ENCODE peak calls at places on chromosomes 2 and 18, in four cellular contexts. Q, K, G and N are unnamed samples. For H3K4me1, the result is how much of the 10 kb centered on the place peaks cover.

GRCh38 chr2:141582213-141582612 is 548.6 kb downstream of the LRP1B start:
- ATAC-seq in Q (no peak), G (no peak), K (no peak), N (no peak)

GRCh38 chr2:119475857-119476244 is 44.2 kb downstream of the TMEM37 start:
- ATAC-seq in G (no peak), Q (no peak), K (no peak), N (no peak)

GRCh38 chr2:69184224-69184623 is 171.2 kb downstream of the ANTXR1 start:
- ATAC-seq in G (no peak), Q (no peak), K (no peak), N (no peak)

GRCh38 chr18:48294894-48295585 is 114.1 kb downstream of the ZBTB7C start:
- ATAC-seq in G (no peak), Q (no peak), K (no peak), N (no peak)

GRCh38 chr2:51424418-51424817 is 392.5 kb upstream of the NRXN1 start:
- ATAC-seq in K (no peak), Q (no peak), G (peak), N (no peak)

GRCh38 chr2:15622614-15623480 is 31.2 kb downstream of the DDX1 start:
- ATAC-seq in Q (no peak), G (no peak), K (no peak), N (no peak)

GRCh38 chr18:55251186-55251995 is 292.1 kb upstream of the CCDC68 start:
- ATAC-seq in Q (peak), K (peak), G (no peak), N (no peak)

GRCh38 chr2:41967426-41968181 is 80.2 kb upstream of the PKDCC start:
- ATAC-seq in K (no peak), Q (peak), G (no peak), N (peak)

GRCh38 chr18:22168360-22168921 is 948 bp upstream of the GATA6 start:
- ATAC-seq in K (no peak), G (peak), Q (no peak), N (no peak)

GRCh38 chr2:112198780-112199179 is 56.1 kb downstream of the ZC3H8 start:
- ATAC-seq in K (no peak), Q (no peak), G (no peak), N (no peak)

GRCh38 chr2:231917280-231918088 is 8.7 kb downstream of the NPPC start:
- ATAC-seq in K (no peak), G (no peak), Q (peak), N (no peak)

GRCh38 chr2:205465791-205466190 is 216.5 kb upstream of the NRP2 start:
- ATAC-seq in K (no peak), G (no peak), Q (no peak), N (no peak)

GRCh38 chr2:190535119-190535439 is 557 bp upstream of the NEMP2 start:
- ATAC-seq in G (no peak), Q (no peak), K (no peak), N (no peak)

GRCh38 chr2:212733273-212733672 is 194.7 kb upstream of the ERBB4 start:
- ATAC-seq in K (peak), G (no peak), Q (no peak), N (no peak)

GRCh38 chr2:37873229-37873628 is 51.9 kb upstream of the RMDN2 start:
- ATAC-seq in G (no peak), K (peak), Q (no peak), N (no peak)

GRCh38 chr2:27442282-27442980 is at the start of gene KRTCAP3:
- ATAC-seq in G (peak), Q (peak), K (no peak), N (peak)

GRCh38 chr2:69837533-69837932 is 8.1 kb downstream of the GMCL1 start:
- ATAC-seq in G (no peak), Q (no peak), K (peak), N (no peak)

GRCh38 chr2:177682768-177683472 is 290.3 kb downstream of the AGPS start:
- ATAC-seq in Q (no peak), G (no peak), K (no peak), N (no peak)

GRCh38 chr18:3332376-3332775 is 70.4 kb downstream of the MYL12B start:
- ATAC-seq in G (no peak), Q (no peak), K (no peak), N (no peak)

GRCh38 chr18:45957100-45957499 is 10.0 kb downstream of the EPG5 start:
- ATAC-seq in Q (no peak), G (no peak), K (no peak), N (no peak)

GRCh38 chr2:10312437-10312957 is 9.8 kb downstream of the HPCAL1 start:
- ATAC-seq in K (no peak), G (no peak), Q (no peak), N (no peak)

GRCh38 chr2:165054667-165055066 is 99.3 kb upstream of the SLC38A11 start:
- ATAC-seq in Q (no peak), G (no peak), K (no peak), N (no peak)

GRCh38 chr18:22378672-22379282 is 38.9 kb downstream of the CTAGE1 start:
- ATAC-seq in G (peak), K (peak), Q (peak), N (peak)

GRCh38 chr2:8162602-8163001 is 519.3 kb upstream of the ID2 start:
- ATAC-seq in Q (no peak), G (no peak), K (no peak), N (peak)

GRCh38 chr18:10726198-10727068 is 200.6 kb downstream of the NAPG start:
- ATAC-seq in G (no peak), K (no peak), Q (no peak), N (no peak)

GRCh38 chr18:34938102-34938501 is 103.1 kb upstream of the MAPRE2 start:
- ATAC-seq in K (no peak), G (no peak), Q (no peak), N (no peak)

GRCh38 chr2:123636232-123636631 is 388.9 kb upstream of the CNTNAP5 start:
- ATAC-seq in K (no peak), Q (no peak), G (no peak), N (no peak)

GRCh38 chr2:39723497-39723896 is 55.6 kb downstream of the THUMPD2 start:
- ATAC-seq in K (no peak), Q (no peak), G (no peak), N (no peak)

GRCh38 chr2:114550895-114551793 is 108.7 kb downstream of the DPP10 start:
- ATAC-seq in G (no peak), Q (peak), K (peak), N (no peak)

GRCh38 chr2:96252526-96252925 is 13.3 kb downstream of the TMEM127 start:
- ATAC-seq in K (no peak), G (no peak), Q (no peak), N (no peak)

GRCh38 chr2:212979799-212980198 is 171.6 kb downstream of the IKZF2 start:
- ATAC-seq in K (peak), G (no peak), Q (no peak), N (no peak)

GRCh38 chr2:98269274-98269673 is 77.0 kb upstream of the CNGA3 start:
- ATAC-seq in Q (peak), G (peak), K (peak), N (peak)

GRCh38 chr2:169089182-169089581 is 19.8 kb downstream of the DHRS9 start:
- ATAC-seq in G (no peak), K (no peak), Q (no peak), N (no peak)

GRCh38 chr2:190387422-190387821 is 20.7 kb upstream of the MFSD6 start:
- ATAC-seq in K (no peak), Q (no peak), G (no peak), N (no peak)

GRCh38 chr2:240257940-240258580 is 117.6 kb upstream of the OTOS start:
- ATAC-seq in G (no peak), K (no peak), Q (no peak), N (no peak)

DNA sequence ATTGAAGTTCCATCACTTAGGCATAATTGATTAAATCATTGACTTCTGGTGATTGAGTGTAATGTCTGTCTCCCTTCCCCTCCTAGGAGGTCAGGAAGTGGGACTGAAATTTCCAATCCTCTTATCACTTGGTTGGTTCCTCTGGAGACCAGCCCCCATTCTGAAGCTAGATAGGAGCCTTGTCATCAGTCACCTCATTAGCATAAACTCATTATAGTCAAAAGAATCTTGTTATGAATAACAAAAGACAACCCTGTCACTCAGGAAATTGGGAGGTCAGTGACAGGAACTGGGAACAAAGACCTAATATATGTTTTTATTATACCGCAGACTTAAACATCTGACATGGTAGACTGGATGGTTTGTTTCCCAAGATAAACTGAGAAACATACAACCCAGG is 60.7 kb upstream of the GAREM2 start:
- ATAC-seq in G (no peak), Q (no peak), K (no peak), N (no peak)
- TF ChIP-seq POLR2AphosphoS5 in G (no peak), Q (no peak), K (no peak), N (no peak)

GRCh38 chr18:36771246-36771645 is 57.6 kb downstream of the TPGS2 start:
- ATAC-seq in Q (no peak), G (no peak), K (peak), N (no peak)

GRCh38 chr18:36772339-36772738 is 56.5 kb downstream of the TPGS2 start:
- ATAC-seq in G (no peak), K (no peak), Q (no peak), N (no peak)

GRCh38 chr18:36769172-36769571 is 59.6 kb downstream of the TPGS2 start:
- ATAC-seq in K (no peak), G (no peak), Q (peak), N (no peak)

GRCh38 chr18:36770315-36770946 is 58.4 kb downstream of the TPGS2 start:
- ATAC-seq in Q (peak), G (no peak), K (no peak), N (no peak)

GRCh38 chr18:36769611-36770314 is 59.0 kb downstream of the TPGS2 start:
- ATAC-seq in Q (peak), K (peak), G (peak), N (no peak)
- TF ChIP-seq CTCF in Q (no peak), K (peak), G (peak), N (no peak)

DNA sequence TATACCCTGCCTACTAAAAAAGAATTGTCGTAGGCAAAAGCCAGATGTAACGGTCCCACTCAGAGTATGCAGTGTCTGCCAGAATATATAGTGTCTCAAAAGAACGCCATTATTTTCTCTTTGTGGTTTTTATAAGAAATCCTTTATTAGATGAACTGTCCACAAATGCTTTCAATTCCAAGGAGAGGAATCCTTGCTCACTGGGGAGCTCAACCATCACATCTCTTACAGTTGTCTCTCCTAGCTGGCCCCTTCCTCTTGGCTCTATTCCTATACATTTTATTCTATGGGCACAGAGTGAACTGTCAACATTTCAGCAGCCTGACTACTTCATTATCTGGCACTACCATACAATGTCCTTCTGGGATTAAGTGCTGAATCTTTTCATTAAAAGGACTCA is 96.4 kb upstream of the THOC1 start:
- ATAC-seq in G (no peak), Q (no peak), K (no peak), N (no peak)
- H3K4me1 ChIP-seq in G (under half), Q (under half), K (under half), N (half or more)

DNA sequence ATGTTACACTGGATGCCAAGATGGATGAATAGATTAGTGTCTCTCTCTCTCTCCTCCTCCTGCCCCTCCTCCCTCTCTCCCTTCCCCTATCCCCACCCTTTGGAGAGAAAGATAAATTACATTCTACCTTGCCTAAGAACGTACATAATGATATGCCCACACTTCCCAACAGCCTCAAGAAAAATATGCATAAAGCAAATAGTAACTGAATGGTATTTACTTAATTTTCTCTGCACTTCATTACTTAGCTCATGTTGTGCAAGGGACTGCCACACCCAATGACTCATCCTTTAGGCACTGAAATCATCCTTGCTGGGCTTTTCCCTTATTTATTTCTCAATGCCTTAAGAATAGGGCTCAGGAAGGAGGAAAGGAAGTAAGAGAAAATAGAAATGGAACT is 137.3 kb upstream of the PID1 start:
- ATAC-seq in K (no peak), Q (peak), G (peak), N (peak)
- TF ChIP-seq POLR2AphosphoS5 in K (no peak), Q (peak), G (peak), N (peak)

GRCh38 chr18:36419913-36420531 is 122.5 kb downstream of the FHOD3 start:
- ATAC-seq in G (peak), Q (peak), K (peak), N (no peak)
- TF ChIP-seq CTCF in G (no peak), Q (no peak), K (peak), N (no peak)

GRCh38 chr2:65361623-65362022 is 70.8 kb downstream of the SPRED2 start:
- ATAC-seq in G (no peak), K (no peak), Q (peak), N (no peak)
- H3K4me1 ChIP-seq in G (half or more), K (under half), Q (under half), N (under half)

GRCh38 chr2:148653437-148653836 is 8.9 kb downstream of the EPC2 start:
- ATAC-seq in Q (no peak), K (peak), G (no peak), N (no peak)
- TF ChIP-seq POLR2AphosphoS5 in Q (no peak), K (no peak), G (no peak), N (no peak)